ENCODE peak calls at places on chromosomes 5 and 9, in five cellular contexts. L is mesenchymal stem cell, Y is H1, T is neuronal stem cell, V is trophoblast cell. B is an unnamed sample.
A peak's percentile ranks its signal among the peaks of the same experiment; 100 is the strongest.

GRCh38 chr9:87070331-87070730 is 123.0 kb upstream of the GAS1 start:
- DNase-seq in Y (no peak), L (no peak), V (no peak), T (no peak), B (no peak)

GRCh38 chr5:95959964-95960801 is 1.5 kb downstream of the ELL2 start:
- DNase-seq in L (peak; percentile 76), Y (no peak), V (no peak), T (no peak), B (no peak)

GRCh38 chr9:111928342-111928720 is 31.7 kb downstream of the UGCG start:
- DNase-seq in Y (no peak), T (no peak), V (no peak), L (peak; percentile 61), B (no peak)

GRCh38 chr5:147396070-147396469 is 113.8 kb downstream of the DPYSL3 start:
- DNase-seq in T (no peak), Y (no peak), L (no peak), V (no peak), B (no peak)

GRCh38 chr9:89006308-89006707 is 15.0 kb downstream of the S1PR3 start:
- DNase-seq in V (no peak), Y (no peak), T (no peak), L (no peak), B (no peak)

GRCh38 chr9:135960328-135961276 is 571 bp downstream of the UBAC1 start:
- DNase-seq in V (no peak), T (no peak), L (peak; percentile 58), Y (no peak), B (no peak)

GRCh38 chr5:137751869-137752491 is 2.2 kb downstream of the HNRNPA0 start:
- DNase-seq in V (peak; percentile 28), Y (no peak), T (peak; percentile 45), L (peak; percentile 87), B (no peak)

GRCh38 chr9:110969971-110970381 is 68.3 kb downstream of the LPAR1 start:
- DNase-seq in L (peak; percentile 64), V (peak; percentile 91), T (no peak), Y (no peak), B (no peak)

GRCh38 chr5:176901260-176902101 is 2.3 kb upstream of the HK3 start:
- DNase-seq in L (no peak), T (no peak), Y (no peak), V (peak; percentile 22), B (no peak)

GRCh38 chr5:51225671-51226419 is 157.4 kb upstream of the ISL1 start:
- DNase-seq in T (no peak), L (no peak), V (no peak), Y (no peak), B (no peak)

GRCh38 chr5:68749648-68750047 is 344.2 kb upstream of the SLC30A5 start:
- DNase-seq in T (no peak), L (no peak), Y (no peak), V (no peak), B (no peak)
- H2BK12ac ChIP-seq in T (no peak overlapping the region), L (no peak overlapping the region), Y (no peak overlapping the region), V (no peak overlapping the region), B (no peak overlapping the region)

GRCh38 chr5:69312459-69313160 is 20.0 kb downstream of the CCDC125 start:
- DNase-seq in Y (no peak), T (no peak), L (no peak), V (no peak), B (no peak)

GRCh38 chr5:69313428-69313827 is 19.2 kb downstream of the CCDC125 start:
- DNase-seq in Y (no peak), V (no peak), T (no peak), L (no peak), B (no peak)

GRCh38 chr5:69315972-69316371 is 16.6 kb downstream of the CCDC125 start:
- DNase-seq in L (no peak), T (no peak), Y (no peak), V (no peak), B (no peak)
- H2BK12ac ChIP-seq in L (no peak overlapping the region), T (no peak overlapping the region), Y (no peak overlapping the region), V (no peak overlapping the region), B (no peak overlapping the region)

GRCh38 chr9:32339424-32339823 is 45.0 kb upstream of the ACO1 start:
- DNase-seq in T (no peak), L (no peak), V (no peak), Y (no peak), B (no peak)
- H2BK12ac ChIP-seq in T (no peak overlapping the region), L (no peak overlapping the region), V (no peak overlapping the region), Y (peak overlapping the region; percentile 62), B (no peak overlapping the region)

GRCh38 chr9:38412751-38413150 is 11.5 kb downstream of the IGFBPL1 start:
- DNase-seq in Y (no peak), L (no peak), T (no peak), V (no peak), B (no peak)
- H2BK12ac ChIP-seq in Y (no peak overlapping the region), L (no peak overlapping the region), T (no peak overlapping the region), V (no peak overlapping the region), B (no peak overlapping the region)

GRCh38 chr9:132577119-132577518 is 5.3 kb upstream of the BARHL1 start:
- DNase-seq in V (no peak), T (no peak), L (no peak), Y (no peak), B (no peak)
- H2BK12ac ChIP-seq in V (no peak overlapping the region), T (no peak overlapping the region), L (no peak overlapping the region), Y (no peak overlapping the region), B (no peak overlapping the region)

DNA sequence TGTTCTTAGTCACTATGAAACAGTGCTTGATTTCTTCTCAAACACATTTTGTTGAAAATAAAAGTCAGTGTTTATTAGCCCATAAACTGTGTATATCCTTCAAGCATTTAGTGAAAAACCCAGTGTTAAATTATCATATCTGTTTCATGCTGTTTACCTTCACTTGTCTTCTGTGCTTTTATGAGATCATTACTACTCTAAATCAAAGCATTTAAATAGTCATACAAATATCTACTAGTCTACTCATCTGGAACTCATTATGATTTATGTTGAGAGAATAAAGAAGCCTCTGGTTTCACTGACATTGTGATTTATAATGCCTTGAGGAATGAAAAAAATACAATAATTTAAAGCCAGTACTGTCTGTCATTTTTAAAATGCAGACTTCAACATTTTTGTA is 366.5 kb downstream of the SLCO4C1 start:
- DNase-seq in Y (no peak), V (no peak), T (no peak), L (no peak), B (no peak)
- H2BK12ac ChIP-seq in Y (no peak overlapping the region), V (no peak overlapping the region), T (no peak overlapping the region), L (no peak overlapping the region), B (no peak overlapping the region)

GRCh38 chr9:134337469-134337868 is 11.2 kb downstream of the RXRA start:
- DNase-seq in T (no peak), V (no peak), L (no peak), Y (no peak), B (no peak)

GRCh38 chr9:134338394-134339182 is 12.3 kb downstream of the RXRA start:
- DNase-seq in V (no peak), T (no peak), Y (no peak), L (no peak), B (no peak)

GRCh38 chr9:134336174-134336705 is 10.0 kb downstream of the RXRA start:
- DNase-seq in Y (no peak), L (no peak), T (no peak), V (no peak), B (no peak)

GRCh38 chr9:134335490-134336173 is 9.4 kb downstream of the RXRA start:
- DNase-seq in V (no peak), L (no peak), Y (no peak), T (no peak), B (no peak)

DNA sequence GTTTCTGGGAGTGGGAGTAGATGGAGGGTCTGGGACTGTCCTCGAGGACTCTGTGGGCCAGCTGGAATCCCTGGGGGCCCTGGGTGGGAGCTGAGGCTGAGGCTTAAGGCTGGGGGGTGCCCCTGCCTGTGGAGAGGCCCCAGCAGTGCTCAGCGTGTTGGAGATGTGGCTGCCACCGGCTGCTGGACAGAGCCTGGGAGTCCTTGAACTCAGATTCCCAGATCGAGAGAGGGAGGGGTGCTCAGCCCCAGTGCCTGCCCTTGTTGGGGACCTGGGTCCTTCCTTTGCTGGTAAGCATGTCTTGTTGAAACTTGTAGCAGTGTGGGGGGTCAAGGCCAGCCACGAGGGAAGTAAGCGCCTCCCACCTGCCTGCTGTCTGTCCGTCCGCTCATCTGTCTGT is 10.7 kb downstream of the RXRA start:
- DNase-seq in Y (no peak), V (no peak), L (no peak), T (no peak), B (no peak)
- H2BK12ac ChIP-seq in Y (no peak overlapping the region), V (no peak overlapping the region), L (no peak overlapping the region), T (no peak overlapping the region), B (no peak overlapping the region)

DNA sequence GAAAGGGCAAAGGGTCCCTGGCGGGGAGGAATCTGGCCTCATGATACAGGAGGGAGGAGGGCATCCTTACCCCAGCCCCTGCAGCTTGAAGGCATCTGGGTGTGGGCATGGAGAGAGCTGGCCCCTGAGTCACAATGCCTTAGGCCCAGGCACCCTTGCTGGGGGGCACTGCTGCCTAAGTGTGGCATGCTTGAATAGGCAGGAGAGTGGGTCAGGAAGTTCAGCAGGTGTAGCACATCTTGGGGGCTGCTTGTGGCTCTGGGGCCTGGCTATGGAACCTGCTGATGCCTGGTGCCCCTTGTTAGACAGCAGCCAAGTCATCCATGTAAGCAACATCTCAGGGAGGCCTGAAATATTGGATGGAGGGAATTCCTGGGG is 63.1 kb downstream of the HSPA4 start:
- DNase-seq in T (no peak), Y (peak; percentile 22), L (no peak), V (no peak), B (no peak)
- H2BK12ac ChIP-seq in T (no peak overlapping the region), Y (no peak overlapping the region), L (no peak overlapping the region), V (no peak overlapping the region), B (no peak overlapping the region)

GRCh38 chr5:98570010-98570409 is 203.5 kb upstream of the RGMB start:
- DNase-seq in T (no peak), L (peak; percentile 26), V (no peak), Y (no peak), B (no peak)
- H2BK12ac ChIP-seq in T (no peak overlapping the region), L (no peak overlapping the region), V (no peak overlapping the region), Y (no peak overlapping the region), B (no peak overlapping the region)

B was measured in H9.